ENCODE peak calls at places on chromosomes 12 and 14, in five cellular contexts. K, Y, L, O and X are unnamed samples.

GRCh38 chr12:54357802-54358619 is 6.3 kb downstream of the GPR84 start:
- DNase-seq in Y (no peak), K (peak; percentile 39), L (peak; percentile 35), O (peak; percentile 78), X (peak; percentile 59)

GRCh38 chr12:52010152-52010622 is 3.4 kb downstream of the TAMALIN start:
- DNase-seq in O (no peak), Y (no peak), K (no peak), L (peak; percentile 72), X (no peak)

GRCh38 chr12:121232977-121233627 is 23.2 kb downstream of the P2RX4 start:
- DNase-seq in O (no peak), L (no peak), K (no peak), Y (no peak), X (no peak)

GRCh38 chr14:55980970-55981369 is 137.2 kb upstream of the PELI2 start:
- DNase-seq in O (no peak), Y (no peak), K (no peak), L (no peak), X (no peak)

GRCh38 chr12:3752096-3752709 is 706 bp downstream of the CRACR2A start:
- DNase-seq in L (peak; percentile 75), Y (no peak), O (peak; percentile 81), K (peak; percentile 44), X (peak; percentile 62)

GRCh38 chr14:102540310-102541028 is 30.9 kb upstream of the ANKRD9 start:
- DNase-seq in Y (no peak), K (no peak), O (no peak), L (peak; percentile 24), X (no peak)

GRCh38 chr12:80684077-80684495 is 23.3 kb upstream of the MYF6 start:
- DNase-seq in K (no peak), Y (no peak), L (no peak), O (no peak), X (no peak)

GRCh38 chr12:124020398-124021024 is 47.5 kb downstream of the ZNF664 start:
- DNase-seq in O (no peak), L (peak; percentile 74), K (no peak), Y (no peak), X (no peak)

GRCh38 chr12:23352670-23353069 is 596.8 kb downstream of the SOX5 start:
- DNase-seq in K (no peak), Y (no peak), O (no peak), L (no peak), X (no peak)

GRCh38 chr12:44654641-44655625 is 221.2 kb downstream of the NELL2 start:
- DNase-seq in K (no peak), Y (no peak), O (no peak), L (no peak), X (no peak)
- H3K4me3 ChIP-seq in K (no peak overlapping the region), Y (no peak overlapping the region), O (no peak overlapping the region), L (no peak overlapping the region), X (no peak overlapping the region)

GRCh38 chr12:125145196-125145595 is 80.0 kb downstream of the AACS start:
- DNase-seq in L (peak; percentile 84), Y (no peak), O (no peak), K (no peak), X (no peak)
- H3K4me3 ChIP-seq in L (no peak overlapping the region), Y (no peak overlapping the region), O (no peak overlapping the region), K (no peak overlapping the region), X (no peak overlapping the region)

DNA sequence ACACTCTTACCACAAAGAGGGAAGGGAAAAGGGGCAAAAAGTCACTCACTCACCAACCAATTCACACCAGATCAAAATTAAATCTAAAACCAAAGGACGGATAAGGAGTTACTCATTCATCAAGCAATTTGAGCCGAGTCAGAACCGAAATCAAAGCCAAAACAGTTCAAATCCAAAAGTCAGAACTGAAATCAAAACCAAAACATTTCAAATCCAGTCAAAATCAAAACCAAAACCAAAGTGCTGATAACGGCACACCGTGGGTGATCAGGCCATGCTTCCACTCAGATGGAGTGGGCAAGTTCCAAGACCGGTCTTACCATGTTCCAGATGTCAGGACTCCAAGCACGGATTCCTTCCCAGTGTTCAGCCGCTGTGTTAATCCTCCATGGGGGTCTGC is 139.5 kb downstream of the SLC38A6 start:
- DNase-seq in K (no peak), Y (no peak), O (no peak), L (no peak), X (no peak)
- H3K4me3 ChIP-seq in K (no peak overlapping the region), Y (no peak overlapping the region), O (no peak overlapping the region), L (no peak overlapping the region), X (no peak overlapping the region)

GRCh38 chr12:55706840-55707671 is 648 bp downstream of the ITGA7 start:
- DNase-seq in K (no peak), L (no peak), O (no peak), Y (no peak), X (no peak)

GRCh38 chr12:55707841-55708694 is at the start of gene ITGA7:
- DNase-seq in L (no peak), K (peak; percentile 65), O (peak; percentile 67), Y (no peak), X (no peak)

GRCh38 chr12:55703976-55704761 is 3.5 kb downstream of the ITGA7 start:
- DNase-seq in K (no peak), L (no peak), O (no peak), Y (no peak), X (no peak)

GRCh38 chr12:55704824-55705780 is 2.6 kb downstream of the ITGA7 start:
- DNase-seq in L (no peak), Y (no peak), O (no peak), K (no peak), X (no peak)

GRCh38 chr12:55705802-55706402 is 1.8 kb downstream of the ITGA7 start:
- DNase-seq in Y (no peak), O (no peak), L (no peak), K (no peak), X (no peak)
- H3K4me3 ChIP-seq in Y (no peak overlapping the region), O (no peak overlapping the region), L (no peak overlapping the region), K (no peak overlapping the region), X (no peak overlapping the region)

DNA sequence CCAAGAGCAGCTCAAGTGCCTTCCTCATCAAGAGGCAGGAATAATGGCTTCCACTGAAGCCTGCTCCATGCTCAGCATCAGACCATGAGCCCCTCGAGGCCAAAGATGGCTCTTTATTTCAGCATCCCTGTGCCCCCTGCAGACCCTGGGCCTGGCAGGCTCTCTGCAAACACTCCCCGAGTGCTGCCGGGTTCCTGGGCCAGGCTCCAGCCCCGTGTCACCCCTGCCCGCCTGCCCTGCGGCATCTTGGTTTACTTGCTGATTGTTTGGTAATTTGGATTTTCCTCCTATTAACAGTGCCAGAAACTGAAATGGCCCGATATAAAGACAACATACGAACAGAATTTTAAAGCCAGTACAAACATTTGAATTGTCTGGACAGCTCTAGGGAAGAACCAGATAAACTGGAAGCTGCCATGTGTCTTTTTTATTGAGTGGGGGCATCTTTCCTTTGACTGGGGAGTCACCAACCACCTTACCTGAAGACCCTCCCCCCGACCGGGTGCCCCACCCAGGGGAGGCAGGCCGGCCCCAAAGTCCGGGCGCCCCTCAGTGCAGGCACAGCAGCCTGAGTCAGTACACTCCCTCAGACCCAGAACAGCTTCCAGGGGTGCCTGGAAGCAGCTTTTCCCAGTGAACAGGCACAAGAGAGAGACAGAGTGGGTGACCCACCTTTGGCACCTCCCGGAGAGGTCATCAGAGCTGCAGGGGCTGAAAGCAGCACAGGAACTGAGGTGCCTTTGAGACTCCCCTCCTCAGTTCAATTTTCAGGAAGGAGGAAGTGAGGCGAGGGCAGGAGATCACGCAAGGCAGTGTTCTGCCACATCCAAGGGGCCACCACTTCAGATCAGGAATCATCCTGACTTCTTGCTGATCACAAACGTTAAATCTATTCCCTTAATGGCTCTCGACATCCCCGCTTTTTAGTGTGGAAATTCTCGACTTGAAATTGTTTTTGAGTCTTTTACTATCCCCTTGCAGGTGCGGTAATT is 30.6 kb downstream of the ITPK1 start:
- DNase-seq in Y (no peak), O (no peak), K (no peak), L (no peak), X (no peak)
- H3K4me3 ChIP-seq in Y (no peak overlapping the region), O (no peak overlapping the region), K (no peak overlapping the region), L (no peak overlapping the region), X (no peak overlapping the region)

GRCh38 chr12:6494968-6495367 is 1.1 kb downstream of the NCAPD2 start:
- DNase-seq in Y (peak; percentile 25), K (no peak), O (no peak), L (peak; percentile 41), X (no peak)
- H3K4me3 ChIP-seq in Y (peak overlapping the region; percentile 90), K (no peak overlapping the region), O (no peak overlapping the region), L (peak overlapping the region; percentile 95), X (peak overlapping the region; percentile 90)

GRCh38 chr12:65656904-65657351 is 167.4 kb upstream of the HMGA2 start:
- DNase-seq in Y (peak; percentile 98), K (no peak), O (no peak), L (peak; percentile 100), X (no peak)
- H3K4me3 ChIP-seq in Y (no peak overlapping the region), K (no peak overlapping the region), O (no peak overlapping the region), L (no peak overlapping the region), X (no peak overlapping the region)

GRCh38 chr12:9869307-9870161 is at the start of gene CLEC2B:
- DNase-seq in L (peak; percentile 97), K (no peak), O (peak; percentile 62), Y (peak; percentile 92), X (peak; percentile 31)

GRCh38 chr12:9868951-9869306 is 225 bp downstream of the CLEC2B start:
- DNase-seq in Y (no peak), K (no peak), L (no peak), O (no peak), X (no peak)

GRCh38 chr12:9868271-9868815 is 811 bp downstream of the CLEC2B start:
- DNase-seq in Y (no peak), K (no peak), L (peak; percentile 39), O (no peak), X (no peak)

GRCh38 chr12:9866786-9867379 is 2.3 kb downstream of the CLEC2B start:
- DNase-seq in L (no peak), K (no peak), Y (no peak), O (no peak), X (no peak)

DNA sequence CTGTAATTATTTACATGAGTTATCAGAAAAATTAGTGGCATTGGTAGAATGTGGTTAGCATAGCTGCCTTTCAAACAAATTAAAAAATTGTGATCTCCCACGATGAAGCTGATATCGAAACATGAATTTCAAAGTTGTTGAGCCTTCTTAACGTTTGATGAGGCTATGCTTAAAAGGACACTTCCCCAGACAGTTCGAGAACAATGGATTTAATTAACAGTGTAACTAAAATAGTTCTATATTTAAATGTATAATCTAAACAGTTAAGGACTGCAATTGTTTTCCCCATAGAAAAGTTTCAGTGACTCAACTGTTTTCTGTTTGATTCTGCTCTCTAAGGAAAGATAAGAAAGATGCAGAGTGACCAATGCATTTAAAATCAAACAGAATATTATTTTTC is 1.6 kb downstream of the CLEC2B start:
- DNase-seq in L (peak; percentile 14), K (no peak), O (no peak), Y (no peak), X (no peak)
- H3K4me3 ChIP-seq in L (peak overlapping the region; percentile 65), K (peak overlapping the region; percentile 75), O (peak overlapping the region; percentile 64), Y (no peak overlapping the region), X (no peak overlapping the region)

DNA sequence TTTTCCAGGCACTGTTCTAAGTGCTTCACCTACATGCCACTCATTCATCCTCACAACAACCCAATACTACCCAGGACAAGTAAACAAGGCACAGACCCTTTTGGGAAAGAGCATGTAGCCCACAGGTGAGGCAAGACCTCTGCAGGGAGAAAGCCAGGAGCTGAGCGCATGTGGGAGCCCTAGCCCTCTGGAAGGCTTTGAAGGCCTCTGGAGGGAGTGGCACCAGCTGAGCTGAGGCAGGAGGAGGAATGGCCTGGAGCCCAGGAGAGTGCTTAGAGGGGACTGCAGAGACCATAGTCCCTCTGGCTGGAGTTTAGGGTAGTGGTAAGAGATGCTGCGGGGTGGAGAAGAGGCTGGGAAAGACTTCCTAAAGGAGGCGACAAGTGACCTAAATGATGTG is 516.5 kb downstream of the FUT8 start:
- DNase-seq in Y (no peak), L (no peak), K (no peak), O (no peak), X (no peak)
- H3K4me3 ChIP-seq in Y (no peak overlapping the region), L (no peak overlapping the region), K (no peak overlapping the region), O (peak overlapping the region; percentile 3), X (no peak overlapping the region)

GRCh38 chr12:127559349-127560040 is 707.5 kb upstream of the TMEM132C start:
- DNase-seq in O (peak; percentile 76), K (peak; percentile 34), Y (peak; percentile 78), L (peak; percentile 97), X (no peak)
- H3K4me3 ChIP-seq in O (no peak overlapping the region), K (no peak overlapping the region), Y (no peak overlapping the region), L (no peak overlapping the region), X (no peak overlapping the region)